ENCODE peak calls at places on chromosomes 7 and 10, in seven cellular contexts. G, Y, D, S, M, L and O are unnamed samples.
A peak's percentile ranks its signal among the peaks of the same experiment; 100 is the strongest.

GRCh38 chr7:135831451-135832220 is 83.0 kb upstream of the FAM180A start:
- DNase-seq in G (no peak), Y (no peak), D (no peak), S (no peak), M (no peak), L (no peak), O (no peak)

GRCh38 chr10:118472961-118473675 is 122.3 kb downstream of the PRLHR start:
- DNase-seq in G (no peak), Y (no peak), D (no peak), S (no peak), M (no peak), L (no peak), O (no peak)

GRCh38 chr10:119190353-119190752 is 11.7 kb upstream of the PRDX3 start:
- DNase-seq in G (no peak), Y (no peak), D (no peak), S (no peak), M (peak; percentile 69), L (no peak), O (no peak)

GRCh38 chr10:60953420-60953819 is 9.4 kb upstream of the RHOBTB1 start:
- DNase-seq in G (no peak), Y (no peak), D (no peak), S (no peak), M (no peak), L (no peak), O (no peak)

GRCh38 chr7:1505731-1506550 is 1.8 kb upstream of the INTS1 start:
- DNase-seq in G (no peak), Y (no peak), D (peak; percentile 38), S (no peak), M (no peak), L (peak; percentile 66), O (peak; percentile 91)

GRCh38 chr10:22712246-22712958 is 2.0 kb downstream of the PIP4K2A start:
- DNase-seq in G (no peak), Y (no peak), D (no peak), S (no peak), M (no peak), L (no peak), O (no peak)

GRCh38 chr10:123884907-123885381 is 6.7 kb downstream of the CPXM2 start:
- DNase-seq in G (no peak), Y (no peak), D (no peak), S (no peak), M (no peak), L (no peak), O (no peak)

GRCh38 chr10:102814456-102814871 is 22.7 kb downstream of the CYP17A1 start:
- DNase-seq in G (peak; percentile 76), Y (no peak), D (peak; percentile 87), S (no peak), M (no peak), L (no peak), O (no peak)

GRCh38 chr7:44980393-44981034 is 1.7 kb upstream of the MYO1G start:
- DNase-seq in G (no peak), Y (no peak), D (no peak), S (peak; percentile 97), M (no peak), L (peak; percentile 42), O (no peak)
- TF ChIP-seq JUND in G (no peak), Y (no peak), D (no peak), S (no peak), M (no peak), L (no peak), O (no peak)

DNA sequence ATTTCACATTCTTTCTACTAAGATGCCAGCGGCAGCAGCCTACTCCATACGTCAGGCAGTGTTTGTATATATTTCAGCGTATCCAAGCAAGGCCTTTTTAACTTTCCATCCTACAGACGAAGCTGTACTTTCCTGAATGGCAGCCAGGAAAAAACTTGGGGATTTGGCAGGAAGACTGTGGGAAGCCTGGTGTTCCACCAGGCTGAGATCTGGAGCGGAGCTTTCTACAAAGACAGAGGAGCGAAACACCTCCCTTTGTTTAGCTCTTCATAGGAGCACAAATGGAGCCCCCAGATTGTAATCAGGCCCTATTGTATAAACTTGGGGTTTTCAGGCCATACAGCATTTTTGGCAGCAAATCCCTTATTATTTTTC is 143.8 kb downstream of the TES start:
- DNase-seq in G (no peak), Y (no peak), D (no peak), S (no peak), M (no peak), L (no peak), O (no peak)
- TF ChIP-seq JUND in G (no peak), Y (no peak), D (no peak), S (no peak), M (no peak), L (no peak), O (no peak)

DNA sequence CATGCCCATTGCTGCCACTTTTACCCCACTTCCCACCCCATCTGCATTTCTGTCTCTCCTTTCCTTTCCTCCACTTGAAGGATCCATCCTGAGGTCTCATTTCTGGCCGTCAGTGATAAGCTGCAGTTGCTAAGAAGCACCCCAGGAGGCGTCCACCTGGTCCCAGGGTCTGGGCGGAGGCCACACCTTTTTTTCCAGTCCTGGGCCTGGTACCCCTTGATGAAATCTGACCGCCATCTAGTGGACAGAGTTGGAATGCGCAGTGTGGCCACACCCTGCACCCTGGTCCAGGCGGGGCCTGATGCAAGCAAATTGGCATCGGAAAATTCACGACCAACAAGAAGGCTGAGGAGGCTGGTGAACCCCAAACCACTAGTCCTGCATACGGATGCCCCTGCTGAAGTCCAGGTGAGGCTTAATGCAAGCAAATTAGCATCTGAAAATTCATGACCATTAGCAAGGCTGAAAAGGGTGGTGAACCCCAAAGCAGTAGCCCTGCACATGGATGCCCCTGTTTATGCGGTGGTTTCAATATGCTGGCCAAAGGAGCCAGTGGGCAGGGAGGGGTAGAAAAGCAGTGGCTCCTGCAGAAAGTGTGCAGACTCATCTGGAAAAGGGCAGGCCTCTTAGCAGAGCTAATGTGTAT is 43.3 kb downstream of the GPAM start:
- DNase-seq in G (peak; percentile 78), Y (peak; percentile 79), D (peak; percentile 85), S (peak; percentile 8), M (peak; percentile 95), L (peak; percentile 96), O (peak; percentile 56)
- TF ChIP-seq JUND in G (no peak), Y (no peak), D (no peak), S (no peak), M (no peak), L (no peak), O (no peak)

GRCh38 chr10:35217458-35217857 is 90.8 kb downstream of the CREM start:
- DNase-seq in G (no peak), Y (no peak), D (no peak), S (no peak), M (no peak), L (no peak), O (no peak)
- TF ChIP-seq JUND in G (no peak), Y (no peak), D (no peak), S (no peak), M (no peak), L (no peak), O (no peak)

GRCh38 chr7:37215524-37215923 is 233.1 kb downstream of the ELMO1 start:
- DNase-seq in G (no peak), Y (no peak), D (no peak), S (no peak), M (no peak), L (no peak), O (no peak)

GRCh38 chr7:37218956-37219355 is 229.7 kb downstream of the ELMO1 start:
- DNase-seq in G (no peak), Y (no peak), D (no peak), S (no peak), M (no peak), L (no peak), O (no peak)

GRCh38 chr7:37212526-37212925 is 236.1 kb downstream of the ELMO1 start:
- DNase-seq in G (no peak), Y (no peak), D (no peak), S (no peak), M (no peak), L (no peak), O (no peak)

GRCh38 chr7:37216923-37217322 is 231.7 kb downstream of the ELMO1 start:
- DNase-seq in G (no peak), Y (no peak), D (no peak), S (no peak), M (no peak), L (no peak), O (no peak)

GRCh38 chr7:37216156-37216839 is 232.4 kb downstream of the ELMO1 start:
- DNase-seq in G (no peak), Y (no peak), D (no peak), S (no peak), M (no peak), L (no peak), O (no peak)
- TF ChIP-seq JUND in G (no peak), Y (no peak), D (no peak), S (no peak), M (no peak), L (no peak), O (no peak)

DNA sequence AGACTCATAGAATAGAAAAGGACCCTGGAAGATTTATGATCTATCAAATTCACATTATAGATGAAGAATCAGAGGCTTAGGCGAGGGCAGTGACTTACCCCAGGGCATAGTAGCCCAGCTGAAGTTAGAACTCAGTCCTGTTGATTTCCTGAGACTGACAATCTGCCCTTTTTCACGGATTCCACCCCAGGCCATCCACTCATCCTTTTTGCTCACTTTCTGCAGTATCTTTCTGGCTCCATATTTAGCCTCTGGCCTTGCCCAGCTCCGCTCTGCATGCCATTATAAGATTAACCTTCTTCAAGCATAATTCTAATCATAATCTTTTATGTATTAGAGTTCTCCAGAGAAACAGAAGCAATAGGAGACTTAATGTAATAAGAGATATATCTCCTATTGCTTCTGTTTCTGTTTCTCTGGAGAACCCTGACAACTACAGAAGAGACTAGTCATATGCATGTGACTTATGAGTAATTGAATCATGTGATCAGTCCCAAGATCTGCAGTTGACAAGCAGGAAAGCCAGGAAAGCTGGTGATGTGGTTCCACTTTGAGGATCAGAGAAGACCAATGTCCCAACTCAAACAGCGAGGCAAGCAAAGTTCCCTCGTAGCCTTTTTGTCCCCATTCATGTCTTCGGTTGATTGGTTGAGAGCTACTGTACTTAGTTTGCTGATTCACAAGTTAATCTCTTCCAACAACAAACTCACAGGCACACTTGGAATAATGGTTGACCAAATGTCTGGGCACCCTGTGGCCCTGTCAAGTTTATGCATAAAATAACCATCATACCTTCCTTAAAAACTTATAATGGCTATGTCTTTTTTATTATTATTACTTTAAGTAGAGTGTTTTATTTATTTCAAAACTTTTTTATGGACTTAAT is 412.1 kb downstream of the SUGCT start:
- DNase-seq in G (no peak), Y (no peak), D (no peak), S (no peak), M (no peak), L (no peak), O (peak; percentile 7)
- TF ChIP-seq JUND in G (no peak), Y (no peak), D (no peak), S (no peak), M (no peak), L (no peak), O (no peak)